ENCODE peak calls at places on chromosome 11, in five cellular contexts. L is astrocyte of the spinal cord, F is pancreas, M is fibroblast of villous mesenchyme, H is fibroblast of pulmonary artery. I is an unnamed sample.
A peak's percentile ranks its signal among the peaks of the same experiment; 100 is the strongest.

GRCh38 chr11:117828641-117829368 is 4.3 kb upstream of the FXYD2 start:
- DNase-seq in L (peak; percentile 84), F (peak; percentile 51), M (peak; percentile 77), H (peak; percentile 54), I (peak; percentile 78)

GRCh38 chr11:62461740-62462522 is 43.1 kb downstream of the SCGB1A1 start:
- DNase-seq in L (peak; percentile 36), F (no peak), M (peak; percentile 82), H (peak; percentile 61), I (no peak)

GRCh38 chr11:116578971-116579687 is 193.7 kb downstream of the BUD13 start:
- DNase-seq in L (no peak), F (no peak), M (no peak), H (no peak), I (no peak)

GRCh38 chr11:9955387-9955786 is 291.5 kb downstream of the SWAP70 start:
- DNase-seq in L (no peak), F (no peak), M (no peak), H (no peak), I (no peak)

GRCh38 chr11:60334005-60334620 is 7.1 kb downstream of the MS4A6E start:
- DNase-seq in L (peak; percentile 14), F (peak; percentile 37), M (peak; percentile 36), H (peak; percentile 51), I (no peak)

GRCh38 chr11:126333142-126333541 is 22.3 kb upstream of the ST3GAL4 start:
- DNase-seq in L (no peak), F (no peak), M (no peak), H (no peak), I (no peak)

GRCh38 chr11:116732740-116733385 is 39.9 kb downstream of the BUD13 start:
- DNase-seq in L (peak; percentile 51), F (no peak), M (peak; percentile 62), H (peak; percentile 78), I (peak; percentile 68)

GRCh38 chr11:122215244-122215992 is 99.4 kb upstream of the BLID start:
- DNase-seq in L (peak; percentile 84), F (peak; percentile 57), M (peak; percentile 97), H (peak; percentile 97), I (peak; percentile 62)

GRCh38 chr11:13098067-13098466 is 89.0 kb downstream of the RASSF10 start:
- DNase-seq in L (no peak), F (no peak), M (no peak), H (no peak), I (no peak)

GRCh38 chr11:70191495-70192140 is 11.5 kb upstream of the FADD start:
- DNase-seq in L (peak; percentile 56), F (peak; percentile 36), M (peak; percentile 58), H (peak; percentile 59), I (peak; percentile 86)

GRCh38 chr11:65473275-65473860 is 25.5 kb upstream of the MALAT1 start:
- DNase-seq in L (peak; percentile 40), F (no peak), M (no peak), H (no peak), I (no peak)

GRCh38 chr11:114705280-114706024 is 27.1 kb downstream of the NXPE2 start:
- DNase-seq in L (no peak), F (no peak), M (no peak), H (no peak), I (no peak)

GRCh38 chr11:46296520-46297448 is 19.3 kb downstream of the CREB3L1 start:
- DNase-seq in L (peak; percentile 96), F (no peak), M (peak; percentile 98), H (peak; percentile 97), I (no peak)
- H3K4me3 ChIP-seq in L (no peak overlapping the region), F (no peak overlapping the region), M (peak overlapping the region; percentile 58), H (peak overlapping the region; percentile 51), I (no peak overlapping the region)

GRCh38 chr11:7575841-7576451 is 62.1 kb downstream of the PPFIBP2 start:
- DNase-seq in L (no peak), F (no peak), M (no peak), H (no peak), I (peak; percentile 78)

GRCh38 chr11:7577883-7578242 is 64.1 kb downstream of the PPFIBP2 start:
- DNase-seq in L (peak; percentile 24), F (no peak), M (no peak), H (peak; percentile 80), I (no peak)

GRCh38 chr11:7576671-7577225 is 62.9 kb downstream of the PPFIBP2 start:
- DNase-seq in L (no peak), F (no peak), M (peak; percentile 60), H (no peak), I (peak; percentile 62)

GRCh38 chr11:7578276-7578955 is 64.6 kb downstream of the PPFIBP2 start:
- DNase-seq in L (no peak), F (no peak), M (no peak), H (no peak), I (no peak)

DNA sequence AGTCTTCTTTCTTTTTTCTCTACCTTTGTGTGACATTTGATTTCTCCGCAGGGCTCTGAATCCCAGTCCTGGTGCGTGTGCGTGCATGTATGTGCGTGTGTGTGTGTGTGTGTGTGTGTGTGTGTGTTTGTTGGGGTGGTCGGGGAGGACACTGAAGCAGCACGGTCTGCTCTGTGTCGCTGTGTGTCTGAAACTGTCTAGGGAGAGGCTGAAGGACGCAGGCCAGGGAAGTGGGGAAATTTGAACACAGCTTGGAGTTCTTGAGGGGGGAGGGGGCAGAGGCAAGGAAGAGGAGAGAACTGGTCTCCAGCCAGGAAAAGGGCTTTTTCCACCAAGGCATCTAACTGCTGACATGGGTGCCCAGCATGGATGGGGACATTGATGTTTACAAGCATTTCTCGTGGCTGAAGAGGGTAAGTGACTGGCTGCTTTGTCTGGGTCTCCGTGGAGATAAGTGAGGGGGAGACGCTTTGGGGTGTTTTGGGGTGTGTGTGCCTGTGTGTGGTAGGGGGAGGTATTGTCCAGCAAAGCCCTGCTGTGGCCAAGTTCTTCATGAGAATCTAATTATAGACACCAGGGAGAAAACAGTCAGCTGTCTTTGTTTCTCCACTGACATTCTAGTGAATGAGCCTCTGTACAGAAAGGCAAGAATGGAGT is 63.6 kb downstream of the PPFIBP2 start:
- DNase-seq in L (peak; percentile 18), F (no peak), M (no peak), H (peak; percentile 54), I (peak; percentile 54)
- H3K4me3 ChIP-seq in L (peak overlapping the region; percentile 16), F (no peak overlapping the region), M (peak overlapping the region; percentile 29), H (peak overlapping the region; percentile 46), I (no peak overlapping the region)

GRCh38 chr11:86177319-86177718 is 67.2 kb upstream of the EED start:
- DNase-seq in L (no peak), F (no peak), M (no peak), H (no peak), I (no peak)
- H3K4me3 ChIP-seq in L (no peak overlapping the region), F (no peak overlapping the region), M (no peak overlapping the region), H (no peak overlapping the region), I (no peak overlapping the region)

GRCh38 chr11:839280-839623 is 3.1 kb downstream of the POLR2L start:
- DNase-seq in L (no peak), F (no peak), M (no peak), H (no peak), I (no peak)

GRCh38 chr11:838441-839279 is 3.7 kb downstream of the POLR2L start:
- DNase-seq in L (no peak), F (no peak), M (no peak), H (no peak), I (peak; percentile 79)

GRCh38 chr11:837990-838307 is 4.4 kb downstream of the POLR2L start:
- DNase-seq in L (no peak), F (no peak), M (no peak), H (no peak), I (no peak)

GRCh38 chr11:841981-842369 is 354 bp downstream of the POLR2L start:
- DNase-seq in L (no peak), F (no peak), M (no peak), H (no peak), I (no peak)

GRCh38 chr11:839875-840617 is 2.3 kb downstream of the POLR2L start:
- DNase-seq in L (no peak), F (no peak), M (no peak), H (no peak), I (no peak)
- H3K4me3 ChIP-seq in L (no peak overlapping the region), F (no peak overlapping the region), M (peak overlapping the region; percentile 86), H (peak overlapping the region; percentile 92), I (no peak overlapping the region)

GRCh38 chr11:15654397-15654915 is 539.7 kb downstream of the INSC start:
- DNase-seq in L (no peak), F (no peak), M (no peak), H (no peak), I (no peak)
- H3K4me3 ChIP-seq in L (no peak overlapping the region), F (no peak overlapping the region), M (no peak overlapping the region), H (no peak overlapping the region), I (no peak overlapping the region)